ENCODE peak calls at places on chromosomes 3 and 15, in eight cellular contexts. G is thyroid gland; O is uterus; F is fibroblast of lung; Q is skeletal muscle cell; Z is CD8-positive, alpha-beta memory T cell; I is lower lobe of right lung; H is AG09309. R is an unnamed sample.
A peak's percentile ranks its signal among the peaks of the same experiment; 100 is the strongest.

GRCh38 chr15:98717942-98718341 is 69.6 kb downstream of the IGF1R start:
- DNase-seq in Z (no peak), Q (no peak), O (no peak), G (no peak), H (no peak), I (no peak), F (no peak), R (no peak)

GRCh38 chr3:135622215-135622614 is 343.3 kb upstream of the PPP2R3A start:
- DNase-seq in I (no peak), H (no peak), F (no peak), O (no peak), G (no peak), Z (no peak), Q (no peak), R (no peak)

GRCh38 chr15:31591908-31592307 is 265.3 kb downstream of the KLF13 start:
- DNase-seq in Q (no peak), I (no peak), O (no peak), G (no peak), Z (no peak), H (no peak), F (no peak), R (no peak)

GRCh38 chr3:126100688-126101301 is 16.9 kb upstream of the SLC41A3 start:
- DNase-seq in Z (no peak), Q (no peak), H (peak; percentile 59), G (no peak), O (no peak), I (no peak), F (peak; percentile 86), R (peak; percentile 85)

GRCh38 chr3:32992310-32992686 is 40.9 kb downstream of the CCR4 start:
- DNase-seq in F (no peak), G (no peak), Z (no peak), Q (no peak), I (no peak), H (no peak), O (no peak), R (no peak)

GRCh38 chr3:72836923-72837322 is 11.3 kb downstream of the SHQ1 start:
- DNase-seq in Z (no peak), Q (no peak), O (peak; percentile 29), I (peak; percentile 51), G (peak; percentile 96), H (no peak), F (no peak), R (peak; percentile 77)

GRCh38 chr3:141455603-141456327 is 31.1 kb upstream of the RASA2 start:
- DNase-seq in H (no peak), G (no peak), O (no peak), Z (no peak), I (no peak), F (no peak), Q (no peak), R (no peak)

GRCh38 chr3:154235330-154235729 is 89.0 kb downstream of the DHX36 start:
- DNase-seq in G (no peak), Z (no peak), Q (no peak), H (no peak), O (no peak), I (no peak), F (peak; percentile 69), R (no peak)

GRCh38 chr3:137259709-137260108 is 301.9 kb downstream of the IL20RB start:
- DNase-seq in G (no peak), Q (no peak), I (no peak), F (no peak), H (no peak), Z (no peak), O (no peak), R (no peak)

GRCh38 chr3:134464693-134465385 is 20.9 kb downstream of the ANAPC13 start:
- DNase-seq in O (no peak), H (no peak), F (no peak), G (no peak), Q (no peak), I (no peak), Z (no peak), R (no peak)

GRCh38 chr3:104018541-104018940 is 1348.2 kb upstream of the ALCAM start:
- DNase-seq in I (no peak), G (no peak), Z (no peak), O (no peak), H (no peak), Q (no peak), F (peak; percentile 18), R (no peak)

GRCh38 chr3:62531981-62532380 is 158.6 kb upstream of the FEZF2 start:
- DNase-seq in Z (no peak), H (no peak), O (no peak), I (no peak), G (no peak), F (no peak), Q (no peak), R (no peak)

GRCh38 chr3:132087356-132087755 is 52.5 kb upstream of the CPNE4 start:
- DNase-seq in Z (no peak), Q (no peak), O (no peak), G (no peak), H (no peak), I (no peak), F (peak; percentile 16), R (no peak)

GRCh38 chr3:9826815-9827574 is 16.8 kb downstream of the RPUSD3 start:
- DNase-seq in H (no peak), G (no peak), Q (no peak), O (no peak), F (no peak), Z (no peak), I (peak; percentile 37), R (no peak)

GRCh38 chr3:120816728-120817127 is 74.2 kb downstream of the GTF2E1 start:
- DNase-seq in I (no peak), O (no peak), Q (no peak), F (peak; percentile 18), Z (no peak), H (no peak), G (peak; percentile 87), R (no peak)

DNA sequence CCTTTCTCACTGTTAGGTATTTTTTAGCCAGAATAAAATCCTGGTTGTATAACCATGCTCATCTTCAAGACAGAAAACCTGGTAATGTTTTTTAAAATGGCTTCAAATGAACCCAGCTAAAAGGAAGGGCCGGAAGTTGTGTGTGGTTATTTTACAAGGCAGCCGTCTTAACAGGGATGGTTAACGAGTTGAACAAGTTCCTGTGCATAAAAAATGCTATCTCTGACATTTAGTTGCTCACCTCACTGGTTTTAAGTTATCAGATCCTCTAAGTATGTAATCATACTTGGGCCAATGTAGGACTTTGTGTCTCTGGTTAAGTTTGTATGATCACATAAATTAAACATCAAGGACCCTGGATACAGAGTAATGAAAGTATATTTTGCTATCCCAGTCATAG is 2.1 kb downstream of the ATP11B start:
- DNase-seq in H (no peak), O (no peak), F (peak; percentile 39), I (no peak), G (no peak), Z (peak; percentile 72), Q (no peak), R (no peak)
- H3K4me3 ChIP-seq in H (peak overlapping the region; percentile 78), O (no peak overlapping the region), F (no peak overlapping the region), I (peak overlapping the region; percentile 78), G (no peak overlapping the region), Z (peak overlapping the region; percentile 86), Q (peak overlapping the region; percentile 76), R (peak overlapping the region; percentile 84)

DNA sequence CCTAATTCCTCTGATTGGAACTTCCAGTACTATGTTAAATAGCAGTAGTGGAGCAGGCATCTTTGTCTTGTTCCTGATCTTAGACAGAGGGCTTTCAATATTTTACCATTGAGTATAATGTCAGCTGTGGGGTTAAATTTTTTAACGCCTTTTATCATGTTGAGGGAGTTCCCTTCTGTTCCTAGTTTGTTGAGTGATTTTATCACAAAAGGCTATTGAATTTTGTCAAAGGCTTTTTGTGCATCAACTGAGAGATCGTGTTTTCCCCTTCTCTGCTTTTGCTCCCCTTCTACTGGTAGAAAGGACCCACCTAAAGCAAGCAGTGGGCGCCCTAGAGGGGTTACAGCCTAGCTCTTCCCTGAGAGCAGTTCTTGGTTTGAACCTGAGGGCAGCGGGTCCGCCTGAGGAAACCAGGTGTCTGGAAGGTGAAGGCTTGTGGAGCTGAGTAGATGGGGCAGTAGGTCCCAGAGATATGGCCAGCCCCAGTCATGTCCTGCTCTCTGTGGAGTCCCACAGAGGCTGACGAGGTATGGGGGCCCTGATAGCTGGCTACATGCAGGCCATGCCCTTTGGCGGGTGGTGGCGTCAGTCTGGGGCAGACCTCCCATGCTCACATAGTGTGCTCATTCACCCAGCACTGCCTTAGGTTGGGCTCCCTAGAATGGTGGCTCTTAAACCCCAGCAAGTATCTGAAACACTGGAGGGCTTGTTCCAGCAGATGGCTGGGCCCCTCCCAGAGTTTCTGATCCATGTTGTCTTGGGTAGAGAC is 11.3 kb downstream of the HDAC11 start:
- DNase-seq in G (no peak), O (no peak), Z (no peak), F (no peak), H (no peak), Q (no peak), I (peak; percentile 19), R (no peak)
- H3K4me3 ChIP-seq in G (no peak overlapping the region), O (no peak overlapping the region), Z (no peak overlapping the region), F (no peak overlapping the region), H (no peak overlapping the region), Q (no peak overlapping the region), I (no peak overlapping the region), R (no peak overlapping the region)

DNA sequence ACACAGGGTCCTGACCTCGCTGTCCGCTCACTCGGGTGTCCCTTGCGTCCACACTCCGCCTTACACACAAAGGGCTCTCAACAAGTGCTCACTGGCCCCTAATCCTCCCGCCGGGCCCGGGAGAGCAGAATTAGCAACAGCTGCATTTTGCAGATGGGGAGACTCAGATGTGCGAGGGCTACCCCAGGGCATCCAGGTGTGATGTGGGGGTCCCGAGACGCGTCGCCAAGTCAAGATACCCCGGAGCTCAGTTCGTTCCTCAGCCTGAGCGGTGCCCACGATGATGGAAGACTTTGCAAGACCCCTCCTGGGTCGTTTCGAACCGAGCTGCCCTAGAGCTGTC is 14.9 kb upstream of the WNT7A start:
- DNase-seq in Z (no peak), H (no peak), G (no peak), I (no peak), O (no peak), F (no peak), Q (no peak), R (no peak)
- H3K4me3 ChIP-seq in Z (peak overlapping the region; percentile 71), H (peak overlapping the region; percentile 63), G (no peak overlapping the region), I (peak overlapping the region; percentile 75), O (peak overlapping the region; percentile 66), F (no peak overlapping the region), Q (peak overlapping the region; percentile 57), R (peak overlapping the region; percentile 75)

DNA sequence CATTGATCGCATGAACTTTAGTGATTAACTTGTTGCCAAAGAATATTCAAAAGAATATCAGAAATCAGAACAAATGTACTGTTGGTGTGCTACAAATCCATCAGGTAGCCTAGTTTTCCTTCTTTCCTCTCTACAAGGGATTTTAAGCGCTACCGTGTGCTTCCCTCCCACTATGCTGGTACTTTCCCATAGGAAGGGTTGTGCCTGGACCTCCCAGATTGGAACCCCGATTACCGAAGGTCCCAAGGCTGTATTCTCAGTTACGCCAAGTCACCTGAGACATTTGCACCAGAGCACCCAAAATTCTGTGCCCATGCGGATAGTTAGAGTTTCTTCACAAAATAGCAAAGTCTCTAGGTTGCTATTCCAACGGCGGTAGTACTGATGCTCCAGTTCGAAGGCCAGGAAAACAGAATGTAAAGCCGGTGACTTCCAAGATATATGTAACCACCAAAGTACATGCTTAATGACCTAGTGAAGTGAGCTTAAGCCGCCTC is 23.4 kb upstream of the GATM start:
- DNase-seq in Z (no peak), Q (no peak), F (no peak), I (no peak), H (no peak), O (no peak), G (no peak), R (no peak)
- H3K4me3 ChIP-seq in Z (peak overlapping the region; percentile 83), Q (peak overlapping the region; percentile 88), F (peak overlapping the region; percentile 59), I (peak overlapping the region; percentile 70), H (peak overlapping the region; percentile 63), O (peak overlapping the region; percentile 62), G (peak overlapping the region; percentile 90), R (peak overlapping the region; percentile 76)